ENCODE peak calls at places on chromosomes 1 and 21, in nine cellular contexts. F is fibroblast of pulmonary artery; V is cardiac fibroblast; Q is H9; L is CD8-positive, alpha-beta T cell; W is PC-9; G is nephron progenitor cell; T is kidney; D is HCT116. B is an unnamed sample.

GRCh38 chr1:44676484-44677200 is 2.1 kb downstream of the ARMH1 start:
- DNase-seq in V (peak), Q (no peak), L (no peak), W (peak), T (no peak), G (no peak), D (no peak), F (peak), B (no peak)

GRCh38 chr1:9119745-9120144 is 9.2 kb downstream of the GPR157 start:
- DNase-seq in Q (no peak), W (no peak), L (no peak), V (no peak), G (no peak), F (no peak), T (peak), D (no peak), B (no peak)

GRCh38 chr1:4010284-4010683 is 110.2 kb upstream of the C1orf174 start:
- DNase-seq in G (no peak), L (no peak), T (no peak), F (no peak), D (no peak), Q (no peak), W (no peak), V (no peak), B (no peak)

GRCh38 chr21:42199488-42200463 is 19.2 kb upstream of the ABCG1 start:
- DNase-seq in G (no peak), W (no peak), V (peak), D (no peak), L (no peak), T (no peak), Q (no peak), F (peak), B (no peak)

GRCh38 chr1:14320518-14320917 is 278.0 kb upstream of the KAZN start:
- DNase-seq in T (no peak), D (no peak), F (no peak), V (peak), L (no peak), Q (no peak), W (no peak), G (no peak), B (no peak)

GRCh38 chr21:29144736-29145353 is 14.4 kb downstream of the MAP3K7CL start:
- DNase-seq in W (no peak), V (peak), F (no peak), D (no peak), G (no peak), T (no peak), Q (no peak), L (no peak), B (no peak)

GRCh38 chr1:8368956-8369639 is 51.2 kb downstream of the SLC45A1 start:
- DNase-seq in G (no peak), F (no peak), T (no peak), W (no peak), L (no peak), V (no peak), D (no peak), Q (no peak), B (no peak)

GRCh38 chr1:225509376-225509707 is 81.5 kb upstream of the LBR start:
- DNase-seq in L (no peak), D (peak), T (no peak), Q (no peak), F (no peak), V (no peak), G (no peak), W (no peak), B (no peak)

GRCh38 chr1:197725044-197725443 is 50.2 kb downstream of the DENND1B start:
- DNase-seq in T (no peak), V (peak), Q (no peak), G (no peak), F (peak), L (no peak), D (peak), W (no peak), B (no peak)

GRCh38 chr1:149849246-149849946 is 50.0 kb upstream of the BOLA1 start:
- DNase-seq in L (no peak), F (no peak), V (no peak), G (no peak), Q (no peak), D (no peak), T (no peak), W (no peak), B (peak)

GRCh38 chr1:36352910-36353878 is 29.7 kb upstream of the EVA1B start:
- DNase-seq in D (no peak), F (peak), G (peak), L (no peak), Q (no peak), T (peak), W (peak), V (no peak), B (no peak)

GRCh38 chr1:28770601-28771165 is 33.9 kb downstream of the YTHDF2 start:
- DNase-seq in W (no peak), G (no peak), F (no peak), L (no peak), V (no peak), D (no peak), T (no peak), Q (no peak), B (no peak)

GRCh38 chr1:59985901-59986735 is 59.5 kb upstream of the CYP2J2 start:
- DNase-seq in G (no peak), W (no peak), D (no peak), Q (no peak), T (no peak), L (no peak), V (no peak), F (peak), B (no peak)

GRCh38 chr1:160061376-160062100 is 8.4 kb downstream of the KCNJ10 start:
- DNase-seq in L (no peak), D (no peak), T (peak), W (peak), V (no peak), F (no peak), G (no peak), Q (peak), B (peak)

GRCh38 chr1:209435654-209436566 is 147.6 kb upstream of the CAMK1G start:
- DNase-seq in F (peak), T (peak), V (peak), Q (peak), W (peak), G (peak), D (peak), L (no peak), B (peak)

GRCh38 chr1:92916899-92917298 is 44.4 kb downstream of the DIPK1A start:
- DNase-seq in Q (no peak), L (no peak), F (no peak), D (no peak), W (no peak), G (no peak), T (no peak), V (no peak), B (no peak)

GRCh38 chr1:11413907-11414495 is 65.0 kb upstream of the DISP3 start:
- DNase-seq in V (no peak), G (peak), D (no peak), F (no peak), T (no peak), W (no peak), Q (no peak), L (no peak), B (peak)

GRCh38 chr1:59124166-59124565 is 172.7 kb upstream of the FGGY start:
- DNase-seq in Q (no peak), D (no peak), T (no peak), F (peak), V (peak), G (no peak), W (no peak), L (no peak), B (no peak)

GRCh38 chr1:208237241-208237640 is 6.9 kb downstream of the PLXNA2 start:
- DNase-seq in F (peak), D (no peak), Q (no peak), T (no peak), L (no peak), V (no peak), W (no peak), G (no peak), B (no peak)

GRCh38 chr1:230772457-230773395 is 25.5 kb downstream of the CAPN9 start:
- DNase-seq in W (peak), T (no peak), Q (peak), F (peak), V (peak), G (no peak), L (no peak), D (no peak), B (no peak)

GRCh38 chr1:1630965-1631792 is 794 bp upstream of the MMP23B start:
- DNase-seq in L (no peak), F (peak), G (peak), D (no peak), W (no peak), V (peak), Q (peak), T (peak), B (no peak)

GRCh38 chr1:20992327-20993056 is 184.2 kb downstream of the EIF4G3 start:
- DNase-seq in L (no peak), G (no peak), D (no peak), F (peak), T (no peak), Q (no peak), W (no peak), V (peak), B (no peak)

GRCh38 chr1:153525088-153525713 is 10.6 kb downstream of the S100A6 start:
- DNase-seq in V (peak), T (no peak), F (no peak), Q (no peak), G (no peak), L (no peak), W (no peak), D (no peak), B (no peak)

GRCh38 chr1:85816606-85817005 is 108.4 kb upstream of the ZNHIT6 start:
- DNase-seq in G (no peak), D (no peak), Q (no peak), L (no peak), V (no peak), F (no peak), W (no peak), T (no peak), B (no peak)

GRCh38 chr1:39672551-39672947 is 642 bp upstream of the NT5C1A start:
- DNase-seq in F (no peak), Q (peak), G (peak), V (no peak), W (no peak), D (no peak), T (peak), L (no peak), B (no peak)

GRCh38 chr1:183569801-183570200 is 20.5 kb downstream of the NCF2 start:
- DNase-seq in L (no peak), D (no peak), Q (no peak), V (no peak), F (no peak), G (no peak), W (peak), T (no peak), B (no peak)

GRCh38 chr1:112502827-112503226 is 5.9 kb upstream of the WNT2B start:
- DNase-seq in D (no peak), T (no peak), V (peak), W (no peak), F (peak), L (no peak), G (no peak), Q (no peak), B (no peak)

GRCh38 chr1:68449901-68450300 is at the start of gene RPE65:
- DNase-seq in V (peak), D (no peak), T (no peak), W (no peak), L (no peak), F (peak), Q (no peak), G (no peak), B (no peak)

GRCh38 chr1:71650126-71650525 is 569.3 kb upstream of the ZRANB2 start:
- DNase-seq in D (no peak), W (no peak), Q (no peak), G (no peak), T (no peak), L (no peak), V (no peak), F (no peak), B (no peak)

GRCh38 chr1:46554236-46555080 is 3.0 kb upstream of the KNCN start:
- DNase-seq in F (no peak), L (no peak), G (no peak), T (no peak), V (no peak), W (no peak), D (no peak), Q (no peak), B (no peak)

GRCh38 chr1:65395887-65396612 is 24.4 kb upstream of the LEPR start:
- DNase-seq in L (no peak), V (no peak), Q (peak), W (no peak), F (peak), G (no peak), D (no peak), T (no peak), B (no peak)

GRCh38 chr21:16517380-16517779 is 787.6 kb downstream of the USP25 start:
- DNase-seq in W (no peak), F (peak), G (no peak), D (no peak), L (no peak), T (no peak), V (peak), Q (no peak), B (no peak)

GRCh38 chr1:41524676-41525675 is 40.5 kb upstream of the EDN2 start:
- DNase-seq in T (peak), V (no peak), D (no peak), Q (no peak), F (no peak), G (no peak), L (no peak), W (no peak), B (no peak)

GRCh38 chr1:216047821-216048220 is 375.4 kb downstream of the USH2A start:
- DNase-seq in G (no peak), W (no peak), F (no peak), L (no peak), T (no peak), Q (no peak), D (no peak), V (no peak), B (no peak)

GRCh38 chr1:221939598-221939997 is 197.7 kb upstream of the DUSP10 start:
- DNase-seq in V (no peak), T (no peak), G (no peak), F (no peak), D (no peak), W (no peak), Q (no peak), L (no peak), B (no peak)

GRCh38 chr21:41823906-41824305 is 55.2 kb downstream of the PRDM15 start:
- DNase-seq in D (no peak), F (no peak), L (no peak), W (no peak), T (no peak), V (no peak), Q (no peak), G (no peak), B (no peak)

GRCh38 chr1:3809680-3810079 is 13.4 kb upstream of the LRRC47 start:
- DNase-seq in D (no peak), F (no peak), W (no peak), Q (no peak), V (no peak), L (no peak), G (no peak), T (peak), B (no peak)

GRCh38 chr1:156852414-156852874 is 6.5 kb downstream of the INSRR start:
- DNase-seq in Q (no peak), W (peak), V (peak), D (no peak), L (no peak), T (no peak), F (peak), G (peak), B (no peak)

GRCh38 chr1:31296486-31297272 is at the start of the genes SNRNP40 and ZCCHC17:
- DNase-seq in W (peak), L (peak), D (peak), V (peak), Q (peak), F (peak), G (peak), T (peak), B (peak)
- TF ChIP-seq CTCF in W (no peak), L (no peak), D (no peak), V (peak), Q (peak), F (peak), G (no peak), T (no peak), B (no peak)

GRCh38 chr1:50964863-50965262 is 4.8 kb upstream of the FAF1 start:
- DNase-seq in F (no peak), G (no peak), V (no peak), L (no peak), T (no peak), Q (no peak), D (no peak), W (no peak), B (no peak)

GRCh38 chr1:50959303-50959912 is 659 bp downstream of the FAF1 start:
- DNase-seq in V (peak), L (no peak), T (no peak), G (no peak), D (no peak), F (peak), Q (no peak), W (no peak), B (peak)

GRCh38 chr1:50955116-50955515 is 5.0 kb downstream of the FAF1 start:
- DNase-seq in L (no peak), W (no peak), Q (no peak), T (no peak), D (no peak), G (no peak), F (no peak), V (no peak), B (no peak)

GRCh38 chr1:50959913-50960844 is at the start of gene FAF1:
- DNase-seq in D (peak), T (peak), W (peak), Q (peak), F (peak), G (peak), L (peak), V (peak), B (peak)
- TF ChIP-seq CTCF in D (peak), T (peak), W (peak), Q (peak), F (peak), G (no peak), L (no peak), V (peak), B (peak)

GRCh38 chr1:204089044-204089751 is 16.3 kb downstream of the SOX13 start:
- DNase-seq in F (peak), W (no peak), G (no peak), T (peak), Q (no peak), L (no peak), V (peak), D (no peak), B (no peak)
- TF ChIP-seq CTCF in F (no peak), W (no peak), G (no peak), T (no peak), Q (peak), L (no peak), V (no peak), D (no peak), B (no peak)

GRCh38 chr1:243912347-243912746 is 62.3 kb upstream of the AKT3 start:
- DNase-seq in W (no peak), G (no peak), D (no peak), F (no peak), L (no peak), T (no peak), V (no peak), Q (no peak), B (no peak)

GRCh38 chr1:243917863-243918565 is 68.0 kb upstream of the AKT3 start:
- DNase-seq in W (no peak), D (no peak), F (peak), T (no peak), Q (no peak), G (no peak), L (no peak), V (peak), B (no peak)

GRCh38 chr1:243921113-243921512 is 71.1 kb upstream of the AKT3 start:
- DNase-seq in Q (no peak), L (no peak), F (no peak), T (no peak), W (no peak), V (no peak), D (no peak), G (no peak), B (no peak)

GRCh38 chr1:243916160-243916559 is 66.1 kb upstream of the AKT3 start:
- DNase-seq in L (no peak), T (no peak), F (peak), Q (no peak), V (no peak), W (no peak), G (no peak), D (no peak), B (no peak)

GRCh38 chr1:243917177-243917862 is 67.3 kb upstream of the AKT3 start:
- DNase-seq in D (no peak), W (peak), T (peak), Q (peak), L (no peak), F (peak), G (peak), V (peak), B (peak)
- TF ChIP-seq CTCF in D (no peak), W (no peak), T (no peak), Q (no peak), L (no peak), F (no peak), G (no peak), V (no peak), B (no peak)

DNA sequence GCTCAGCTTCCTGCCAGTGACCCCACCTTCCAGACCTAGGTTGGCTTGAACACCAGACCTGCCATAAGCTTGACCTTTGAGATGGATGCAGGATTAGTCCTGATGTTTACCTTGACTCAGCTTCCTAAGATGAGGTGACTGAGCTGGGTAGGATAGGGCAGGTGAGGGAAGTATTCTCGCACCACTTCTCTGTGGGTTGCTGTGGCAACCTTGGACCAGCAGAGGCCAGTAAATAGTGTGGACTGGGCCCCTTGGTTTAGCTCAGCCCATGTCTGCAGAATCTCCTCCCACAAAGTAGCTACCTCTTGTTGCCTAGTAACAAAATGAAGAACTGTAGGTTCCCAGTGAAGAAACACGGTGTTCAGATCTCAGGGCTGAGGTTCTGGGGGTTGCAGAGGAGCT is 8.4 kb downstream of the RPS6KA1 start:
- DNase-seq in L (no peak), G (no peak), Q (peak), D (no peak), V (peak), F (peak), W (peak), T (no peak), B (no peak)
- TF ChIP-seq CTCF in L (no peak), G (peak), Q (peak), D (peak), V (peak), F (peak), W (no peak), T (no peak), B (no peak)